ENCODE peak calls at places on chromosomes 16 and 17, in nine cellular contexts. X is spleen; W is transverse colon; S is heart right ventricle; J is mucosa of descending colon; G is naive thymus-derived CD4-positive, alpha-beta T cell; M is neural progenitor cell; K is lower lobe of right lung; B is fibroblast of lung. U is an unnamed sample.

GRCh38 chr16:9235837-9236236 is 144.4 kb downstream of the HAPSTR1 start:
- DNase-seq in X (no peak), W (no peak), S (no peak), J (no peak), G (no peak), M (no peak), K (no peak), B (no peak), U (no peak)

GRCh38 chr17:19482571-19482970 is 51.1 kb upstream of the SLC47A1 start:
- DNase-seq in X (no peak), W (no peak), S (no peak), J (no peak), G (no peak), M (no peak), K (no peak), B (peak; percentile 68), U (no peak)

GRCh38 chr17:40436631-40437030 is 6.6 kb upstream of the IGFBP4 start:
- DNase-seq in X (peak; percentile 48), W (no peak), S (no peak), J (peak; percentile 8), G (no peak), M (no peak), K (no peak), B (no peak), U (no peak)

GRCh38 chr17:13428611-13429042 is 173.1 kb downstream of the HS3ST3A1 start:
- DNase-seq in X (no peak), W (no peak), S (no peak), J (no peak), G (no peak), M (no peak), K (no peak), B (peak; percentile 49), U (no peak)

GRCh38 chr16:56930516-56931252 is 1.3 kb upstream of the HERPUD1 start:
- DNase-seq in X (no peak), W (peak; percentile 42), S (no peak), J (peak; percentile 57), G (no peak), M (peak; percentile 26), K (no peak), B (no peak), U (no peak)

GRCh38 chr17:45223541-45224528 is 2.1 kb downstream of the FMNL1 start:
- DNase-seq in X (peak; percentile 80), W (no peak), S (no peak), J (no peak), G (peak; percentile 64), M (no peak), K (no peak), B (no peak), U (no peak)

GRCh38 chr16:48383877-48384304 is 1.3 kb downstream of the SIAH1 start:
- DNase-seq in X (no peak), W (peak; percentile 26), S (no peak), J (no peak), G (no peak), M (no peak), K (no peak), B (peak; percentile 41), U (no peak)

GRCh38 chr16:89561195-89562026 is 929 bp downstream of the RPL13 start:
- DNase-seq in X (peak; percentile 91), W (no peak), S (no peak), J (no peak), G (no peak), M (no peak), K (no peak), B (no peak), U (no peak)

GRCh38 chr17:40598021-40598927 is 33.0 kb upstream of the CCR7 start:
- DNase-seq in X (peak; percentile 80), W (no peak), S (no peak), J (no peak), G (peak; percentile 72), M (no peak), K (no peak), B (no peak), U (no peak)

GRCh38 chr16:10412935-10413601 is 27.2 kb downstream of the ATF7IP2 start:
- DNase-seq in X (no peak), W (no peak), S (no peak), J (no peak), G (no peak), M (no peak), K (no peak), B (no peak), U (no peak)

GRCh38 chr16:10408824-10409381 is 23.0 kb downstream of the ATF7IP2 start:
- DNase-seq in X (no peak), W (no peak), S (no peak), J (no peak), G (no peak), M (no peak), K (no peak), B (peak; percentile 48), U (no peak)

GRCh38 chr16:10405386-10405939 is 19.6 kb downstream of the ATF7IP2 start:
- DNase-seq in X (no peak), W (no peak), S (peak; percentile 60), J (no peak), G (no peak), M (no peak), K (no peak), B (peak; percentile 89), U (no peak)

GRCh38 chr16:10410469-10410868 is 24.6 kb downstream of the ATF7IP2 start:
- DNase-seq in X (no peak), W (no peak), S (no peak), J (no peak), G (no peak), M (no peak), K (no peak), B (no peak), U (no peak)
- H3K9me3 ChIP-seq in X (peaks cover 82% of the 10 kb centered on the region), W (peaks cover 64% of the 10 kb centered on the region), S (peaks cover 22% of the 10 kb centered on the region), J (peaks cover 88% of the 10 kb centered on the region), G (peaks cover 18% of the 10 kb centered on the region), M (peaks cover 7% of the 10 kb centered on the region), K (peaks cover 75% of the 10 kb centered on the region), B (no peaks in the 10 kb centered on the region), U (peaks cover 61% of the 10 kb centered on the region)

GRCh38 chr17:63840591-63841349 is 1.7 kb downstream of the SMARCD2 start:
- DNase-seq in X (peak; percentile 76), W (no peak), S (no peak), J (no peak), G (no peak), M (no peak), K (no peak), B (no peak), U (peak; percentile 52)
- H3K4me3 ChIP-seq in X (peak overlapping the region; percentile 77), W (peak overlapping the region; percentile 86), S (peak overlapping the region; percentile 95), J (no peak overlapping the region), G (peak overlapping the region; percentile 87), M (peak overlapping the region; percentile 95), K (peak overlapping the region; percentile 97), B (peak overlapping the region; percentile 82), U (peak overlapping the region; percentile 78)

GRCh38 chr16:3304370-3304769 is 860 bp downstream of the TIGD7 start:
- DNase-seq in X (no peak), W (no peak), S (no peak), J (no peak), G (no peak), M (no peak), K (no peak), B (no peak), U (no peak)

GRCh38 chr16:3306078-3306477 is 781 bp downstream of the ZNF75A start:
- DNase-seq in X (no peak), W (no peak), S (no peak), J (no peak), G (no peak), M (no peak), K (no peak), B (no peak), U (no peak)

GRCh38 chr16:3305109-3306068 is at the start of the genes TIGD7 and ZNF75A:
- DNase-seq in X (peak; percentile 97), W (peak; percentile 87), S (peak; percentile 86), J (peak; percentile 88), G (peak; percentile 89), M (peak; percentile 93), K (peak; percentile 94), B (peak; percentile 94), U (peak; percentile 90)
- H3K9me3 ChIP-seq in X (peaks cover 71% of the 10 kb centered on the region), W (peaks cover 59% of the 10 kb centered on the region), S (no peaks in the 10 kb centered on the region), J (peaks cover 82% of the 10 kb centered on the region), G (peaks cover 19% of the 10 kb centered on the region), M (peaks cover 32% of the 10 kb centered on the region), K (peaks cover 69% of the 10 kb centered on the region), B (peaks cover 2% of the 10 kb centered on the region), U (peaks cover 72% of the 10 kb centered on the region)

GRCh38 chr17:50944902-50945720 is 79.0 kb upstream of the TOB1 start:
- DNase-seq in X (no peak), W (peak; percentile 6), S (no peak), J (no peak), G (no peak), M (no peak), K (no peak), B (no peak), U (no peak)

GRCh38 chr17:50944054-50944901 is 78.1 kb upstream of the TOB1 start:
- DNase-seq in X (peak; percentile 92), W (peak; percentile 92), S (peak; percentile 89), J (peak; percentile 95), G (peak; percentile 70), M (peak; percentile 75), K (peak; percentile 91), B (peak; percentile 38), U (no peak)

GRCh38 chr17:50946223-50946890 is 80.2 kb upstream of the TOB1 start:
- DNase-seq in X (no peak), W (peak; percentile 38), S (no peak), J (peak; percentile 55), G (no peak), M (no peak), K (no peak), B (no peak), U (no peak)

GRCh38 chr17:50946891-50947843 is 81.0 kb upstream of the TOB1 start:
- DNase-seq in X (no peak), W (peak; percentile 13), S (no peak), J (peak; percentile 55), G (no peak), M (no peak), K (no peak), B (no peak), U (no peak)

GRCh38 chr17:50945779-50946222 is 79.6 kb upstream of the TOB1 start:
- DNase-seq in X (no peak), W (no peak), S (no peak), J (no peak), G (no peak), M (no peak), K (no peak), B (no peak), U (no peak)
- H3K4me3 ChIP-seq in X (no peak overlapping the region), W (no peak overlapping the region), S (no peak overlapping the region), J (no peak overlapping the region), G (no peak overlapping the region), M (no peak overlapping the region), K (no peak overlapping the region), B (no peak overlapping the region), U (no peak overlapping the region)

DNA sequence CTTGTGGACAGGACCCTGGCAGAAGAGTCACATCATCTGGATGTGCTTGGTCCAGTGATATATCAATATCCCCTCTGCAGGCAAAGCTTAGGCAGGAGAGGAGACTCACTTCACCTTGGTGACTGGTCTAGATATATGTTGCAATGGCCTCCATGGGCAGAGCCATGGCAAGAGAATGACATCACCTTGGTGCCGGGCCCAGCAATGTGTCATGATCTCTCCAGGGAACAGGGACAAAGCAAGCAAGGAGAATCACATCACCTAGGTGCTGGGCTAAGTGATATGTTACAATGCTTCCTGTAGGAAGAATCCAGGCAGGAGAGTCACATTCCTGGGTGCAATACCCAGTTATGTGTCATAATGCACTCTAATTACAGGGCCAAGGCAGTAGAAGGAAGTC is 2106.2 kb downstream of the TP53TG3F start:
- DNase-seq in X (no peak), W (no peak), S (no peak), J (no peak), G (no peak), M (no peak), K (no peak), B (no peak), U (no peak)
- H3K9me3 ChIP-seq in X (no peaks in the 10 kb centered on the region), W (no peaks in the 10 kb centered on the region), S (no peaks in the 10 kb centered on the region), J (peaks cover 65% of the 10 kb centered on the region), G (no peaks in the 10 kb centered on the region), M (peaks cover 3% of the 10 kb centered on the region), K (no peaks in the 10 kb centered on the region), B (no peaks in the 10 kb centered on the region), U (no peaks in the 10 kb centered on the region)

U was measured in MG63.